ENCODE peak calls at places on chromosomes 5 and 9, in five cellular contexts. W is fibroblast of lung, Q is mesenchymal stem cell, I is ovary, T is dorsolateral prefrontal cortex. X is an unnamed sample.

GRCh38 chr9:79263666-79264460 is 307.9 kb upstream of the TLE4 start:
- DNase-seq in W (peak), Q (peak), I (no peak), T (no peak), X (no peak)

GRCh38 chr9:105877719-105878118 is 183.4 kb downstream of the TMEM38B start:
- DNase-seq in W (no peak), Q (no peak), I (no peak), T (no peak), X (no peak)

GRCh38 chr5:180869587-180869986 is 8.5 kb upstream of the ZFP62 start:
- DNase-seq in W (no peak), Q (no peak), I (peak), T (no peak), X (no peak)

GRCh38 chr9:91063471-91063870 is 261.9 kb downstream of the SYK start:
- DNase-seq in W (no peak), Q (no peak), I (no peak), T (no peak), X (no peak)

GRCh38 chr9:90861826-90862740 is 60.5 kb downstream of the SYK start:
- DNase-seq in W (no peak), Q (no peak), I (no peak), T (no peak), X (no peak)

GRCh38 chr9:126421567-126422428 is 95.2 kb downstream of the MVB12B start:
- DNase-seq in W (no peak), Q (no peak), I (no peak), T (peak), X (no peak)

GRCh38 chr5:141850183-141850768 is 27.9 kb downstream of the PCDH1 start:
- DNase-seq in W (peak), Q (no peak), I (peak), T (no peak), X (peak)

GRCh38 chr5:1931590-1932138 is 48.9 kb upstream of the IRX4 start:
- DNase-seq in W (no peak), Q (no peak), I (peak), T (peak), X (no peak)

GRCh38 chr5:43993634-43994395 is 390.8 kb downstream of the NNT start:
- DNase-seq in W (no peak), Q (no peak), I (no peak), T (no peak), X (no peak)

GRCh38 chr9:107270580-107270979 is 12.5 kb upstream of the RAD23B start:
- DNase-seq in W (no peak), Q (no peak), I (no peak), T (no peak), X (no peak)

GRCh38 chr9:101758300-101758930 is 20.0 kb upstream of the GRIN3A start:
- DNase-seq in W (no peak), Q (no peak), I (no peak), T (no peak), X (no peak)

GRCh38 chr9:102550266-102550665 is 444.9 kb upstream of the CYLC2 start:
- DNase-seq in W (no peak), Q (no peak), I (no peak), T (no peak), X (no peak)

GRCh38 chr9:86207193-86207592 is 52.3 kb downstream of the C9orf153 start:
- DNase-seq in W (no peak), Q (no peak), I (no peak), T (no peak), X (no peak)

GRCh38 chr5:94620257-94620656 is 1.8 kb downstream of the SLF1 start:
- DNase-seq in W (no peak), Q (no peak), I (no peak), T (no peak), X (no peak)

GRCh38 chr5:94621763-94622162 is 3.3 kb downstream of the SLF1 start:
- DNase-seq in W (no peak), Q (no peak), I (no peak), T (no peak), X (no peak)

GRCh38 chr5:94623026-94623425 is 4.6 kb downstream of the SLF1 start:
- DNase-seq in W (peak), Q (no peak), I (no peak), T (no peak), X (no peak)

GRCh38 chr5:94627191-94627590 is 8.7 kb downstream of the SLF1 start:
- DNase-seq in W (no peak), Q (peak), I (no peak), T (no peak), X (no peak)

GRCh38 chr5:94623877-94624276 is 5.4 kb downstream of the SLF1 start:
- DNase-seq in W (no peak), Q (no peak), I (no peak), T (no peak), X (no peak)
- H3K27ac ChIP-seq in W (no peak), Q (no peak), I (no peak), T (no peak), X (no peak)

GRCh38 chr9:111744363-111744762 is 50.4 kb downstream of the SHOC1 start:
- DNase-seq in W (peak), Q (peak), I (no peak), T (no peak), X (no peak)
- H3K27ac ChIP-seq in W (no peak), Q (no peak), I (no peak), T (no peak), X (no peak)

DNA sequence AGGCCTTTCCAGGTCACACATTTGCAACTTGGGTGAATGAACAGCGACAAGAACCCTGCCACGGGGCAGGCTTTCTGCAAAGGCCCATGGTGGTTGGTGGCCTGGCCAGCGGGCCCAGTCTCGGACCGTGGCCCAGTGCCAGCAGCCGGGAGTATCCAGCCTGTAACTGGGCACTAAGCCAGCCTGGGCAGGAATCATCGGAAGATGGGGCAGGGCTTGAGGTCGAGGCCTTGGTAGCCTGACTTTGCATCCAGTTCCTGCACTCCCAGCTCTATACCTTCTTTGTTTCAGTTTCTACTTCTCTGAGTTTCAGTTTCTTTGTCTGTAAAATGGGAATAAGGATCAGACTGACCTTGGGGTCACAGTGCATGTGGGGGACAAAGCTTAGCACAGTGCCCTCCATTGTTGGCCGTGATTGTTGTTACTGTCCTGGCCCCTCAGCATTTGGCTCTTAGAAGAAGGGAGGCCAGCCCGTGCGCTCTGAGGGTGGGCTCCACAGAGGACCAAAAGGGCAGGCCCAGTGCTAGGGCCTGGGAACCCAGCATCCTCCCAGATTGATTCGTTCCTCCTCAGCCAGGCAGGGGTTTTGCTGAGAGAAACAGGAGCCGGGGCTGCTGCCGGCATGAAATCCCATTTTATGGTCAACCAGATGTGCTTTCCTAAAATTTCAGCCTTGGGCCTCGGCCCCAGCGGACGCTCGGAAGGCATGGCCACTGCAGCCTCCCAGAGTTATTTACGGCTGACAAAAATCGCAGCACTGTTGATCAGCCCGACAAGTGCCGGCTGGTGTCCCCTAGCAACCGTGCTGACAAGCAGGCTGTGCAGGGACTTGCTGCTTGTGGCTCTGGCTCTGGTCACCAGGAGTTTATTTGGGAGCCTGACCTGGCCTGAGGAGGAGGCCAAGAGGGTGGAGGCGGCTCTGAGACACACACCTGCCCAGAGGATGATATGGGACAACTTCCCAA is 43.6 kb downstream of the JADE2 start:
- DNase-seq in W (peak), Q (no peak), I (peak), T (peak), X (no peak)
- H3K27ac ChIP-seq in W (peak), Q (no peak), I (no peak), T (peak), X (no peak)

DNA sequence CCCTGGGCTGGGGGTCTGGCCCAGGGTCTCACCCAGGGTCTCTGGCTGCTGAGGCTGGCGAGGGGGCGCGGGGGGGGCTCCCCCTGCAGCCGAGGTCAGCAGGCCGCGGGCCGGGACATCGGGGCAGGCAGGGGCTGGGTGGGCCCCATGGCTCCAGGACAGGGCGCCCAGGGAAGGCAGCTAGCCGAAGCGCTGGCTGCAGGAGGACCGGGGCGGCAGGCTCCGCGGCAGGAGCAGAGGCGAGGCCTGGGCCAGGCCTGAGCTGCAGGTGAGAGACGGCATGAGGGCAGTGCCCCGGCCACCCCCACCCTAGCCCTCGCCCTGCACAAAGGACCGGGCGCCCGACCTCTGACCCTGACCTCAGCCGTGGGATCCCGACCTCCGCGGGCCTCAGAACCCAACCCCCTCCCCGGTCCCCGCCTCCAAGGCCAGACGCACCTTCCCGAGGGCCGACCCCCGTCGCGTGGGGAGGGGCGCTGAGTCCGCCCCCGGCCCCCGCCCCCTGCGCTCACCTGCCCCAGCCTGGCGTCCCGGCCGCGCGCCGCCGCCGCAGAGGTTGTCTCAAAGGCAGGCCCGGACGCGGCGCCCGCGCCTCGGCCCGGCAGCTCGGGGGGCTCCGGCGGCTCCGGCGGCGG is 446 bp downstream of the RNF208 start:
- DNase-seq in W (no peak), Q (no peak), I (no peak), T (no peak), X (no peak)
- H3K27ac ChIP-seq in W (no peak), Q (no peak), I (no peak), T (no peak), X (no peak)

GRCh38 chr9:129459550-129460322 is 161.2 kb downstream of the C9orf50 start:
- DNase-seq in W (no peak), Q (no peak), I (no peak), T (no peak), X (no peak)
- H3K27ac ChIP-seq in W (peak), Q (peak), I (peak), T (peak), X (peak)

DNA sequence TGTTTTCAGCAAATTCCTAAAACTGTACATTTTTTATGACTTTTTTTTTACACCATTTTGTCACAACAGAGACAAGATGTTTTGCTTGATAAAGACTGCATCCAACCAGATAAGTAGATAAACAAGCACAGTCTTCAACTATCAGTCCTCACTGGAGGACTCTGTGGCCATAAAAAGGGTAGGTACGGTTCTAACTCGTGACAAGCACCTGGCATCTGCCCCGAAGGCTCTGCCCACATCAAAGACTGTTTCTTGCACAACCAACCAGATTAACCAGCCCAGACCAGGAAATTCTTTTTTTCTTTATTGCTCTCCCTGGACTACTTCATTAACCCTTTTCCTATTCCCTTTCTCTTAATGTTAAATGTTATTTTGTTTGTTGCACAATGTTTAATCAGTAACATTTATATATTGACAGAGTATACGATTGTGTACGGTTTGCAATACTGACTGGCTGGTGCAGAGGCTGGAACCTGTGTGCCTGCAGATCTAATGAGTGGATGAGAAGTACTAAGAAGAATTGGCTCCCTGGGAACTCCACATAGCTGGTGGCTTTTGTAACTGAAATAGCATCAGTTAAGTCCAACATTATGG is 74.1 kb downstream of the SERINC5 start:
- DNase-seq in W (peak), Q (no peak), I (no peak), T (no peak), X (peak)
- H3K27ac ChIP-seq in W (no peak), Q (no peak), I (no peak), T (peak), X (peak)

GRCh38 chr9:83039303-83039702 is 23.6 kb downstream of the RASEF start:
- DNase-seq in W (no peak), Q (no peak), I (no peak), T (no peak), X (no peak)
- H3K27ac ChIP-seq in W (no peak), Q (no peak), I (no peak), T (no peak), X (no peak)

GRCh38 chr9:133933426-133934026 is 58.6 kb downstream of the VAV2 start:
- DNase-seq in W (no peak), Q (no peak), I (no peak), T (no peak), X (no peak)

GRCh38 chr9:133938086-133938485 is 54.0 kb downstream of the VAV2 start:
- DNase-seq in W (no peak), Q (no peak), I (no peak), T (no peak), X (no peak)

GRCh38 chr9:133934512-133935221 is 57.5 kb downstream of the VAV2 start:
- DNase-seq in W (peak), Q (no peak), I (no peak), T (no peak), X (no peak)

GRCh38 chr9:133937120-133937519 is 55.0 kb downstream of the VAV2 start:
- DNase-seq in W (peak), Q (no peak), I (no peak), T (no peak), X (no peak)

GRCh38 chr9:133935328-133936040 is 56.6 kb downstream of the VAV2 start:
- DNase-seq in W (peak), Q (peak), I (peak), T (no peak), X (no peak)
- H3K27ac ChIP-seq in W (no peak), Q (peak), I (no peak), T (peak), X (no peak)